ENCODE peak calls at places on chromosome 18, in eight cellular contexts. C is IMR-90, O is A549, M is uterus, P is substantia nigra, L is AG08395, U is SW480, K is endodermal cell. V is an unnamed sample.

GRCh38 chr18:55322176-55322735 is 265.7 kb downstream of the TCF4 start:
- DNase-seq in C (peak), O (peak), M (peak), P (peak), L (peak), U (no peak), K (peak), V (peak)

GRCh38 chr18:77177009-77177408 is 44.4 kb upstream of the MBP start:
- DNase-seq in C (peak), O (peak), M (no peak), P (no peak), L (no peak), U (no peak), K (no peak), V (no peak)

GRCh38 chr18:7955175-7955574 is 388.1 kb downstream of the PTPRM start:
- DNase-seq in C (no peak), O (no peak), M (no peak), P (no peak), L (no peak), U (no peak), K (no peak), V (no peak)

GRCh38 chr18:5237083-5237722 is 40.1 kb upstream of the AKAIN1 start:
- DNase-seq in C (peak), O (no peak), M (no peak), P (peak), L (peak), U (no peak), K (no peak), V (peak)

GRCh38 chr18:3440340-3440739 is 9.6 kb upstream of the TGIF1 start:
- DNase-seq in C (no peak), O (no peak), M (no peak), P (no peak), L (no peak), U (no peak), K (no peak), V (no peak)

GRCh38 chr18:56515522-56515921 is 122.9 kb downstream of the TXNL1 start:
- DNase-seq in C (no peak), O (no peak), M (no peak), P (no peak), L (no peak), U (no peak), K (no peak), V (no peak)

GRCh38 chr18:75223687-75224347 is 13.2 kb downstream of the TSHZ1 start:
- DNase-seq in C (peak), O (no peak), M (no peak), P (no peak), L (no peak), U (no peak), K (no peak), V (no peak)

GRCh38 chr18:13136689-13137040 is 81.9 kb upstream of the LDLRAD4 start:
- DNase-seq in C (no peak), O (no peak), M (no peak), P (no peak), L (peak), U (no peak), K (peak), V (no peak)

GRCh38 chr18:33421225-33421624 is 19.3 kb downstream of the CCDC178 start:
- DNase-seq in C (no peak), O (no peak), M (no peak), P (no peak), L (no peak), U (no peak), K (no peak), V (no peak)

GRCh38 chr18:80245781-80246655 is 1.3 kb downstream of the PARD6G start:
- DNase-seq in C (no peak), O (no peak), M (no peak), P (no peak), L (no peak), U (no peak), K (peak), V (no peak)

GRCh38 chr18:7417742-7418141 is 149.4 kb upstream of the PTPRM start:
- DNase-seq in C (no peak), O (peak), M (no peak), P (no peak), L (peak), U (peak), K (no peak), V (no peak)

GRCh38 chr18:13568443-13569392 is 157.6 kb downstream of the FAM210A start:
- DNase-seq in C (no peak), O (no peak), M (no peak), P (no peak), L (no peak), U (no peak), K (no peak), V (no peak)

GRCh38 chr18:40407913-40408312 is 1547.1 kb upstream of the PIK3C3 start:
- DNase-seq in C (peak), O (no peak), M (no peak), P (no peak), L (peak), U (no peak), K (no peak), V (no peak)

GRCh38 chr18:31741096-31741735 is 19.5 kb downstream of the SLC25A52 start:
- DNase-seq in C (peak), O (no peak), M (peak), P (no peak), L (peak), U (no peak), K (peak), V (no peak)

GRCh38 chr18:77208969-77209368 is 40.7 kb upstream of the GALR1 start:
- DNase-seq in C (peak), O (no peak), M (no peak), P (no peak), L (peak), U (no peak), K (no peak), V (no peak)

GRCh38 chr18:14285053-14285452 is 152.8 kb upstream of the ZNF519 start:
- DNase-seq in C (no peak), O (no peak), M (no peak), P (no peak), L (no peak), U (no peak), K (no peak), V (no peak)

GRCh38 chr18:23793051-23793450 is 103.8 kb downstream of the LAMA3 start:
- DNase-seq in C (no peak), O (no peak), M (no peak), P (no peak), L (no peak), U (no peak), K (no peak), V (no peak)

GRCh38 chr18:55457028-55457427 is 131.0 kb downstream of the TCF4 start:
- DNase-seq in C (no peak), O (no peak), M (no peak), P (no peak), L (no peak), U (no peak), K (no peak), V (no peak)

GRCh38 chr18:57029761-57030160 is 117.1 kb upstream of the BOD1L2 start:
- DNase-seq in C (no peak), O (no peak), M (no peak), P (no peak), L (no peak), U (no peak), K (peak), V (no peak)

GRCh38 chr18:58378411-58378820 is 250.5 kb downstream of the ALPK2 start:
- DNase-seq in C (no peak), O (no peak), M (no peak), P (no peak), L (no peak), U (no peak), K (no peak), V (no peak)

GRCh38 chr18:45688834-45689233 is 35.1 kb upstream of the SLC14A1 start:
- DNase-seq in C (no peak), O (no peak), M (no peak), P (no peak), L (no peak), U (no peak), K (no peak), V (no peak)

GRCh38 chr18:34153711-34154110 is 71.0 kb downstream of the NOL4 start:
- DNase-seq in C (peak), O (no peak), M (no peak), P (no peak), L (no peak), U (no peak), K (no peak), V (no peak)

GRCh38 chr18:11259421-11259820 is 110.1 kb upstream of the PIEZO2 start:
- DNase-seq in C (no peak), O (no peak), M (no peak), P (no peak), L (peak), U (no peak), K (no peak), V (no peak)

GRCh38 chr18:3453540-3454364 is 3.8 kb downstream of the TGIF1 start:
- DNase-seq in C (peak), O (no peak), M (peak), P (no peak), L (peak), U (peak), K (no peak), V (no peak)

GRCh38 chr18:68103561-68103960 is 587.0 kb upstream of the DSEL start:
- DNase-seq in C (no peak), O (no peak), M (no peak), P (no peak), L (no peak), U (no peak), K (no peak), V (no peak)

GRCh38 chr18:76391746-76392145 is 103.3 kb downstream of the ZNF516 start:
- DNase-seq in C (no peak), O (no peak), M (no peak), P (no peak), L (no peak), U (no peak), K (peak), V (no peak)

GRCh38 chr18:76275913-76276312 is 219.1 kb downstream of the ZNF516 start:
- DNase-seq in C (no peak), O (no peak), M (no peak), P (no peak), L (peak), U (peak), K (no peak), V (no peak)

GRCh38 chr18:22065311-22065710 is 104.1 kb upstream of the GATA6 start:
- DNase-seq in C (no peak), O (no peak), M (no peak), P (no peak), L (no peak), U (no peak), K (peak), V (no peak)

GRCh38 chr18:48582946-48583345 is 44.1 kb downstream of the CTIF start:
- DNase-seq in C (no peak), O (no peak), M (no peak), P (no peak), L (no peak), U (no peak), K (no peak), V (no peak)

GRCh38 chr18:1270081-1270480 is 365.4 kb downstream of the ADCYAP1 start:
- DNase-seq in C (no peak), O (no peak), M (no peak), P (no peak), L (no peak), U (no peak), K (no peak), V (no peak)

GRCh38 chr18:22165603-22166069 is 3.8 kb upstream of the GATA6 start:
- DNase-seq in C (no peak), O (no peak), M (no peak), P (no peak), L (no peak), U (no peak), K (peak), V (no peak)

GRCh38 chr18:23257686-23258565 is 122.6 kb downstream of the CABLES1 start:
- DNase-seq in C (peak), O (no peak), M (no peak), P (no peak), L (peak), U (no peak), K (no peak), V (no peak)

GRCh38 chr18:32209685-32210445 is 20.0 kb downstream of the MEP1B start:
- DNase-seq in C (no peak), O (no peak), M (no peak), P (no peak), L (no peak), U (no peak), K (no peak), V (no peak)

GRCh38 chr18:51655327-51655698 is 457.8 kb upstream of the MEX3C start:
- DNase-seq in C (no peak), O (no peak), M (no peak), P (no peak), L (no peak), U (peak), K (no peak), V (no peak)

GRCh38 chr18:75846321-75846720 is 418.8 kb upstream of the SMIM21 start:
- DNase-seq in C (no peak), O (no peak), M (no peak), P (no peak), L (no peak), U (no peak), K (peak), V (no peak)